ENCODE peak calls at places on chromosomes 3 and 15, in eight cellular contexts. A is astrocyte of the spinal cord; E is mesendoderm; U is IMR-90; J is small intestine; G is GM23338; S is naive thymus-derived CD4-positive, alpha-beta T cell; W is psoas muscle. V is an unnamed sample.

GRCh38 chr3:195907730-195908438 is 467 bp downstream of the TNK2 start:
- DNase-seq in G (no peak), J (peak), A (no peak), W (peak), U (no peak), S (peak), E (peak), V (no peak)

GRCh38 chr3:42052132-42052866 is 38.9 kb upstream of the TRAK1 start:
- DNase-seq in G (no peak), S (no peak), J (no peak), E (peak), U (peak), W (no peak), A (peak), V (no peak)

GRCh38 chr3:10437272-10437994 is 68.0 kb downstream of the ATP2B2 start:
- DNase-seq in S (peak), U (peak), J (peak), G (no peak), A (peak), E (no peak), W (no peak), V (peak)

GRCh38 chr3:32045091-32045964 is 61.1 kb upstream of the GPD1L start:
- DNase-seq in J (peak), S (no peak), E (peak), G (peak), W (no peak), A (peak), U (peak), V (no peak)

GRCh38 chr3:65107174-65107573 is 419.4 kb upstream of the ADAMTS9 start:
- DNase-seq in G (no peak), A (no peak), W (no peak), U (no peak), J (no peak), S (no peak), E (no peak), V (no peak)

GRCh38 chr3:12914075-12914474 is 72.7 kb upstream of the RPL32 start:
- DNase-seq in A (no peak), S (no peak), W (no peak), J (no peak), G (no peak), E (no peak), U (no peak), V (no peak)

GRCh38 chr3:87390318-87390717 is 113.9 kb upstream of the POU1F1 start:
- DNase-seq in E (no peak), G (no peak), A (no peak), W (no peak), S (no peak), U (no peak), J (no peak), V (no peak)

GRCh38 chr15:34855893-34856292 is 60.5 kb upstream of the ACTC1 start:
- DNase-seq in J (no peak), A (peak), S (no peak), U (peak), W (no peak), E (no peak), G (no peak), V (no peak)

GRCh38 chr3:50147447-50147846 is 7.7 kb upstream of the SEMA3F start:
- DNase-seq in G (no peak), J (no peak), E (no peak), U (no peak), S (no peak), A (no peak), W (no peak), V (no peak)

GRCh38 chr3:118102737-118103136 is 931.9 kb downstream of the IGSF11 start:
- DNase-seq in J (no peak), G (no peak), U (peak), A (no peak), S (no peak), E (peak), W (no peak), V (peak)

GRCh38 chr15:92921215-92922131 is 21.3 kb downstream of the CHD2 start:
- DNase-seq in G (no peak), S (no peak), E (no peak), J (peak), A (peak), U (peak), W (no peak), V (no peak)

GRCh38 chr15:62868507-62868906 is 174.0 kb upstream of the TPM1 start:
- DNase-seq in W (no peak), G (no peak), A (no peak), S (no peak), U (no peak), J (no peak), E (no peak), V (no peak)

GRCh38 chr15:62079594-62079993 is 12.8 kb downstream of the C2CD4A start:
- DNase-seq in U (no peak), A (no peak), G (no peak), S (no peak), W (no peak), J (no peak), E (no peak), V (no peak)

GRCh38 chr15:37995461-37996347 is 61.3 kb downstream of the TMCO5A start:
- DNase-seq in A (peak), S (no peak), G (peak), J (peak), U (peak), E (peak), W (no peak), V (peak)

GRCh38 chr15:50302581-50302980 is 37.1 kb upstream of the HDC start:
- DNase-seq in G (no peak), A (no peak), E (no peak), W (no peak), S (no peak), J (no peak), U (no peak), V (no peak)

GRCh38 chr15:100464256-100464655 is 64.5 kb downstream of the CERS3 start:
- DNase-seq in U (no peak), G (no peak), A (no peak), J (no peak), S (no peak), E (no peak), W (no peak), V (no peak)

GRCh38 chr3:21954709-21955108 is 203.7 kb upstream of the ZNF385D start:
- DNase-seq in J (no peak), E (no peak), A (peak), W (no peak), G (no peak), U (peak), S (no peak), V (no peak)

GRCh38 chr3:32910954-32911353 is 40.5 kb upstream of the CCR4 start:
- DNase-seq in G (no peak), E (no peak), A (no peak), J (no peak), U (no peak), W (no peak), S (no peak), V (no peak)

GRCh38 chr15:71736286-71736947 is 73.9 kb upstream of the NR2E3 start:
- DNase-seq in S (no peak), J (peak), E (no peak), G (no peak), U (no peak), W (no peak), A (no peak), V (no peak)

GRCh38 chr3:152497457-152497856 is 228.7 kb downstream of the MBNL1 start:
- DNase-seq in S (no peak), U (peak), W (no peak), J (no peak), A (no peak), E (no peak), G (no peak), V (no peak)

GRCh38 chr3:76514836-76515235 is 525.1 kb upstream of the ROBO2 start:
- DNase-seq in W (no peak), E (no peak), U (peak), G (no peak), J (no peak), A (peak), S (no peak), V (no peak)

GRCh38 chr3:9732753-9733115 is 1.2 kb downstream of the BRPF1 start:
- DNase-seq in W (no peak), S (no peak), J (no peak), E (no peak), G (peak), U (peak), A (no peak), V (no peak)

GRCh38 chr3:177694951-177695350 is 497.7 kb upstream of the TBL1XR1 start:
- DNase-seq in J (no peak), U (no peak), A (no peak), E (no peak), G (no peak), W (no peak), S (no peak), V (no peak)

GRCh38 chr3:102069211-102069662 is 219.9 kb downstream of the NFKBIZ start:
- DNase-seq in U (peak), J (no peak), A (peak), W (no peak), S (no peak), E (no peak), G (no peak), V (no peak)

GRCh38 chr3:129593595-129594339 is 12.7 kb downstream of the PLXND1 start:
- DNase-seq in U (no peak), G (peak), S (peak), A (no peak), E (peak), W (no peak), J (peak), V (peak)

GRCh38 chr3:184636774-184637316 is 75.0 kb downstream of the MAGEF1 start:
- DNase-seq in U (peak), S (no peak), A (peak), W (peak), G (no peak), J (no peak), E (peak), V (peak)

GRCh38 chr3:109831403-109831802 is 494.1 kb upstream of the DPPA4 start:
- DNase-seq in J (no peak), G (peak), E (peak), A (no peak), W (no peak), U (no peak), S (no peak), V (no peak)

GRCh38 chr3:40779039-40779438 is 254.3 kb downstream of the ZNF621 start:
- DNase-seq in W (no peak), S (no peak), G (peak), A (no peak), U (no peak), E (peak), J (no peak), V (no peak)

GRCh38 chr3:151428386-151428785 is 32.5 kb downstream of the IGSF10 start:
- DNase-seq in G (no peak), A (no peak), U (no peak), E (no peak), J (no peak), W (no peak), S (no peak), V (no peak)

GRCh38 chr3:159322322-159322939 is 520.6 kb downstream of the MFSD1 start:
- DNase-seq in A (no peak), U (peak), E (peak), J (no peak), G (peak), S (no peak), W (peak), V (peak)

GRCh38 chr3:73493543-73494314 is 131.0 kb downstream of the PDZRN3 start:
- DNase-seq in S (no peak), J (no peak), E (peak), U (peak), W (no peak), G (no peak), A (peak), V (no peak)

GRCh38 chr3:72451840-72452239 is 396.4 kb downstream of the SHQ1 start:
- DNase-seq in J (peak), A (no peak), S (no peak), E (peak), G (no peak), U (no peak), W (no peak), V (no peak)

GRCh38 chr3:88988906-88989305 is 118.5 kb upstream of the EPHA3 start:
- DNase-seq in S (no peak), G (no peak), W (no peak), U (no peak), E (peak), J (no peak), A (no peak), V (no peak)

GRCh38 chr3:23738946-23739345 is 66.8 kb upstream of the UBE2E1 start:
- DNase-seq in E (no peak), W (no peak), J (no peak), U (peak), A (no peak), G (no peak), S (no peak), V (no peak)

GRCh38 chr15:73951044-73951561 is 24.8 kb downstream of the LOXL1 start:
- DNase-seq in E (peak), S (peak), J (peak), W (peak), A (peak), G (peak), U (peak), V (peak)
- H3K4me3 ChIP-seq in E (no peak), S (no peak), J (no peak), W (no peak), A (no peak), G (no peak), U (no peak), V (no peak)

GRCh38 chr3:98039322-98040024 is 4.4 kb upstream of the GABRR3 start:
- DNase-seq in U (peak), W (no peak), J (peak), S (peak), G (peak), A (peak), E (peak), V (peak)
- H3K4me3 ChIP-seq in U (peak), W (peak), J (no peak), S (peak), G (peak), A (peak), E (peak), V (peak)

GRCh38 chr3:48423241-48423882 is 6.5 kb downstream of the PLXNB1 start:
- DNase-seq in J (no peak), S (no peak), A (no peak), G (no peak), U (no peak), E (no peak), W (no peak), V (no peak)

GRCh38 chr3:48426944-48427629 is 2.8 kb downstream of the PLXNB1 start:
- DNase-seq in A (no peak), S (no peak), U (no peak), W (no peak), G (no peak), E (no peak), J (no peak), V (no peak)

GRCh38 chr3:48426401-48426909 is 3.4 kb downstream of the PLXNB1 start:
- DNase-seq in W (no peak), J (no peak), S (no peak), E (no peak), A (no peak), U (no peak), G (no peak), V (no peak)

GRCh38 chr3:48423883-48424695 is 5.8 kb downstream of the PLXNB1 start:
- DNase-seq in J (no peak), S (no peak), G (no peak), U (no peak), W (peak), A (no peak), E (no peak), V (no peak)

GRCh38 chr3:48425281-48425812 is 4.5 kb downstream of the PLXNB1 start:
- DNase-seq in J (no peak), U (no peak), E (no peak), S (no peak), A (no peak), W (no peak), G (no peak), V (no peak)
- H3K4me3 ChIP-seq in J (no peak), U (no peak), E (no peak), S (no peak), A (no peak), W (no peak), G (no peak), V (no peak)

GRCh38 chr3:188156051-188156450 is 2.1 kb downstream of the LPP start:
- DNase-seq in E (no peak), A (no peak), J (no peak), U (no peak), G (no peak), W (no peak), S (no peak), V (no peak)
- H3K4me3 ChIP-seq in E (no peak), A (no peak), J (no peak), U (no peak), G (no peak), W (peak), S (no peak), V (no peak)

DNA sequence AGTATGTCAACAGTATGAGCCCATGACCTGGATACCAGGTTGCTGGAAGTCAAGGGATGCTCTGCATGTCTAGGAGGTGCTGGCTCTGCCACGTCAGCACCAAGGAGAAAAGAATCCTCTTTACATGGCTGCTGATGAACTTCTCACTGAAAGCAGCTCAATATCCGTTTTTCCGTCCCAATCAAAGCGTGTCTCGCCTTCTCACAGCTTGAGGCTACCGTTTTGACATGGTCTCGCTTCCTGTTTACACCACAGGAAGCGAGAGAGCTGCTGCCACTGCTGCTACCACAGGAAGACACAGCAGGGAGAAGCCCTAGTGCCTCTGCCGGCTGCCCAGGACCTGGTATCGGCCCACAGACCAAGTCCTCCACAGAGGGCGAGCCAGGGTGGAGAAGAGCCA is 27.3 kb downstream of the STARD5 start:
- DNase-seq in S (peak), J (peak), U (no peak), W (peak), E (peak), A (no peak), G (no peak), V (peak)
- H3K4me3 ChIP-seq in S (peak), J (peak), U (no peak), W (peak), E (no peak), A (no peak), G (no peak), V (peak)

DNA sequence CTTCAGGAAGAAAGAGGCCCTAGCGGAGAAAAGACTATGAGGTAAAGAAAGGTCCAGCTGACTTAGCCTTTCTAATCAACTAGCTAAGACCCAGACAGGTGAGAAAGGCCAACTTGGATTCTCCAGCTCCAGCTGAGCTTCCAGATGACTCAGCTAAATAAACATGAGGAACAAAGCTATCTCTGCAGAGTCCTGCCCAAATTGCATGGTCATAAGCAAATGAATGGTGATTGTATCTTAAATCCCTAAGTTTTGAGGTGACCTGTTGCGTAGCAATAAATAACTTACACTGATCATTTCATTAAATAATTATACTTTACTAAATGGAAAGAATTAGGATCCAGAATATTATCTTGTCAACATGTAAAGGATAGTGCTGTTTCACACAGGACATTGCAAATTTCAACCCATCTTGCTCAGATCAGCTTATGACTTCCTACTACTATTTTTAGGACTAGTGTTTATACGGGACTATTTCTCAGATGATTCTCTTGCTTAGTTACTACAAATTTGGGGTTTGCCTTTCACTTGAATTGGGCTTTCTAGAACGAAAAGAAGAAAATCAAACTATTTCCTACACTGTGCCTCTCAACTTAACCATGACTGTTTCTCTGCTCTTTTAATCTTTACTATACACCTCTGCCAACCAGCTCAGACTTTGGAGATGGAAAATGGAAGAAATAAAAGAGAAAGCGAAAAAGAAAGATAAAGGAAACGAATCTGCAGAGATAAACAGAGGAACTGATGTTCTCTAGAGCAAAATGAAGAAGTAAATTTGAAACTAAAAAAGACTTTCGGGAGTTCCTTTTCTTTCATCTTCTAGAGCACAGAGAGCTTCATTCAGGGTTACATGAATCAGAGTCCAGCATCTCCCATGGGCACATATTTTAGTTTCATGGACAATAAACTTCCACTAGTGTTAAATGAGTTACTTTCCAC is 6.6 kb upstream of the ADGRG7 start:
- DNase-seq in A (peak), W (no peak), E (peak), G (no peak), S (no peak), U (peak), J (peak), V (no peak)
- H3K4me3 ChIP-seq in A (no peak), W (no peak), E (no peak), G (no peak), S (peak), U (no peak), J (no peak), V (no peak)

GRCh38 chr3:120908803-120909601 is 997 bp downstream of the STXBP5L start:
- DNase-seq in A (no peak), W (peak), G (no peak), J (no peak), S (no peak), E (no peak), U (no peak), V (peak)
- H3K4me3 ChIP-seq in A (peak), W (peak), G (peak), J (peak), S (peak), E (peak), U (peak), V (peak)

DNA sequence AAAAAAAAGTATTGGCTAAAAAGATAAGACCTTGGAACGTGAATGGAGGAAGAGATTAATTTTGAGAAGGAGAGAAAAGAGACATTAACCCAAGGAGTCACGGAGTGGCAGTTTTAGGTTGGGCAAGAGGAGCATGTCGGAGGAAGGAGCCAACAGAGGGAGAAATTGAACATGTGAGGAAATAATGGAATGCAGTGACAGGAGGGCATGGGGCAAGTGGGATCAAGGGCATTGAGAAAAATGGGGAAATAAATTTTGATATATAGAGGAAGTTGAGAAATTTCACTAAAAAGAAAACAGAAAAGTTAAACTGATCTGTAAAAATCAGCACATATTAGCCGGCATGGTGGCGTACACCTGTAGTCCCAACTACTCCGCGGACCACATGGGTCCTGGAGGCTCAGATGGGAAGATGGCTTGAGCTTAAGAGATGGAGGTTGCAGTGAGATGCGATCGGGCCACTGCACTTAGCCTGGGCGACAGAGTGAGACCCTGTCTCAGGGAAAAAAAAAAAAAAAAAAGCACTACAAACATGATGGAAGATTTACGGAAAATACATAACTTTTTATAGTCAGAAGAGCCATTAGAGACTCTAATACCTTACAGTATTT is 1.2 kb downstream of the HAUS2 start:
- DNase-seq in J (peak), A (no peak), S (no peak), G (no peak), U (no peak), W (no peak), E (no peak), V (no peak)
- H3K4me3 ChIP-seq in J (peak), A (peak), S (no peak), G (peak), U (peak), W (peak), E (no peak), V (peak)

DNA sequence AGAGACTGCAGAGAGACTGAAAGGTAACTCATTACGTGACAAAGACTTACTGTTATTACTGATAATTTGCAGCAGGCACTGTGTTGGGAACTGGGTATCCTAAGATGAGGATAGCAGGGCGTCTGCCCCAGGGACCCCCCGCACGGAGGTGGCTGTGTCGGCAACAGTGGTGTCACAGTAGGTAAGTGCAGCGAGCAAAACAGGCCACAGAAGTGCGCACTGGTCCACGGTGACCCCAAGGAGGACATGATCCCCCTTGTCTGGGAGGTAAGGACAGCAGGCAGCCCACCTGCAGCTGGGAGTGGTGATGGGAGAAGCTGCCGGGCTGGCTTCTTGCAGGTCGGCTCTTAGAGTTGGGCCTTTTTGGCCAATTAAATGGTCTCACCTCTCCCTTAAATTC is 82.9 kb downstream of the FAM43A start:
- DNase-seq in U (no peak), W (no peak), J (no peak), S (no peak), A (no peak), G (no peak), E (no peak), V (no peak)
- H3K4me3 ChIP-seq in U (no peak), W (peak), J (no peak), S (peak), A (no peak), G (peak), E (no peak), V (peak)

GRCh38 chr15:67165653-67166260 is 88.7 kb downstream of the AAGAB start:
- DNase-seq in S (no peak), G (peak), U (no peak), A (peak), E (peak), W (no peak), J (no peak), V (no peak)
- H3K4me3 ChIP-seq in S (no peak), G (peak), U (no peak), A (no peak), E (no peak), W (peak), J (no peak), V (no peak)